ENCODE peak calls at places on chromosomes 13 and 19, in four cellular contexts. One of them, this sample, is unnamed. For H3K9me3, the result is how much of the 10 kb centered on the place peaks cover.

GRCh38 chr19:7679017-7679720 is 1.5 kb upstream of the TRAPPC5 start:
- DNase-seq in lower lobe of right lung: peak
- DNase-seq in neural progenitor cell: no peak
- DNase-seq in thoracic aorta: no peak
- DNase-seq in this sample: no peak

GRCh38 chr19:53308339-53308811 is 25.2 kb upstream of the ZNF845 start:
- DNase-seq in thoracic aorta: no peak
- DNase-seq in neural progenitor cell: peak
- DNase-seq in lower lobe of right lung: no peak
- DNase-seq in this sample: no peak

GRCh38 chr19:10417598-10418280 is 2.6 kb upstream of the PDE4A start:
- DNase-seq in thoracic aorta: no peak
- DNase-seq in neural progenitor cell: peak
- DNase-seq in lower lobe of right lung: no peak
- DNase-seq in this sample: no peak

GRCh38 chr19:11091343-11092153 is 2.3 kb downstream of the LDLR start:
- DNase-seq in lower lobe of right lung: peak
- DNase-seq in neural progenitor cell: no peak
- DNase-seq in thoracic aorta: peak
- DNase-seq in this sample: peak

GRCh38 chr13:51453959-51454703 is 1.3 kb upstream of the INTS6 start:
- DNase-seq in thoracic aorta: no peak
- DNase-seq in neural progenitor cell: peak
- DNase-seq in lower lobe of right lung: no peak
- DNase-seq in this sample: peak

GRCh38 chr13:97702614-97703013 is 250.9 kb upstream of the IPO5 start:
- DNase-seq in neural progenitor cell: no peak
- DNase-seq in thoracic aorta: no peak
- DNase-seq in lower lobe of right lung: no peak
- DNase-seq in this sample: no peak

GRCh38 chr19:7916908-7917291 is 2.3 kb downstream of the TGFBR3L start:
- DNase-seq in neural progenitor cell: no peak
- DNase-seq in lower lobe of right lung: no peak
- DNase-seq in thoracic aorta: no peak
- DNase-seq in this sample: no peak

GRCh38 chr13:96900992-96901391 is 93.3 kb downstream of the OXGR1 start:
- DNase-seq in lower lobe of right lung: no peak
- DNase-seq in neural progenitor cell: no peak
- DNase-seq in thoracic aorta: no peak
- DNase-seq in this sample: no peak

GRCh38 chr19:17996826-17997316 is 11.1 kb upstream of the ARRDC2 start:
- DNase-seq in thoracic aorta: no peak
- DNase-seq in neural progenitor cell: peak
- DNase-seq in lower lobe of right lung: peak
- DNase-seq in this sample: no peak

GRCh38 chr19:860481-861098 is 1.1 kb downstream of the CFD start:
- DNase-seq in lower lobe of right lung: peak
- DNase-seq in neural progenitor cell: peak
- DNase-seq in thoracic aorta: no peak
- DNase-seq in this sample: no peak

GRCh38 chr19:53365899-53366493 is 491 bp downstream of the ZNF525 start:
- DNase-seq in thoracic aorta: no peak
- DNase-seq in lower lobe of right lung: peak
- DNase-seq in neural progenitor cell: peak
- DNase-seq in this sample: no peak

GRCh38 chr19:40612831-40613668 is 11.9 kb downstream of the LTBP4 start:
- DNase-seq in lower lobe of right lung: peak
- DNase-seq in thoracic aorta: no peak
- DNase-seq in neural progenitor cell: peak
- DNase-seq in this sample: no peak

GRCh38 chr13:40609972-40610726 is 56.3 kb downstream of the FOXO1 start:
- DNase-seq in neural progenitor cell: no peak
- DNase-seq in lower lobe of right lung: no peak
- DNase-seq in thoracic aorta: no peak
- DNase-seq in this sample: no peak

GRCh38 chr19:8589177-8589714 is 12.0 kb upstream of the MYO1F start:
- DNase-seq in neural progenitor cell: no peak
- DNase-seq in thoracic aorta: no peak
- DNase-seq in lower lobe of right lung: no peak
- DNase-seq in this sample: no peak

GRCh38 chr19:3606690-3607289 is at the start of gene TBXA2R:
- DNase-seq in thoracic aorta: peak
- DNase-seq in neural progenitor cell: peak
- DNase-seq in lower lobe of right lung: peak
- DNase-seq in this sample: no peak

GRCh38 chr13:74229242-74229641 is 95.0 kb upstream of the KLF12 start:
- DNase-seq in lower lobe of right lung: no peak
- DNase-seq in neural progenitor cell: no peak
- DNase-seq in thoracic aorta: no peak
- DNase-seq in this sample: no peak

GRCh38 chr13:112171570-112171965 is 104.6 kb downstream of the SOX1 start:
- DNase-seq in neural progenitor cell: no peak
- DNase-seq in thoracic aorta: no peak
- DNase-seq in lower lobe of right lung: no peak
- DNase-seq in this sample: no peak

GRCh38 chr19:21328402-21328801 is 808 bp downstream of the ZNF708 start:
- DNase-seq in neural progenitor cell: peak
- DNase-seq in thoracic aorta: no peak
- DNase-seq in lower lobe of right lung: no peak
- DNase-seq in this sample: no peak

GRCh38 chr13:24340608-24340955 is 31.2 kb downstream of the C1QTNF9 start:
- DNase-seq in neural progenitor cell: no peak
- DNase-seq in lower lobe of right lung: no peak
- DNase-seq in thoracic aorta: no peak
- DNase-seq in this sample: no peak

GRCh38 chr13:24339937-24340607 is 30.7 kb downstream of the C1QTNF9 start:
- DNase-seq in thoracic aorta: no peak
- DNase-seq in neural progenitor cell: no peak
- DNase-seq in lower lobe of right lung: no peak
- DNase-seq in this sample: no peak

GRCh38 chr13:24341439-24341838 is 32.1 kb downstream of the C1QTNF9 start:
- DNase-seq in thoracic aorta: no peak
- DNase-seq in neural progenitor cell: no peak
- DNase-seq in lower lobe of right lung: no peak
- DNase-seq in this sample: no peak

DNA sequence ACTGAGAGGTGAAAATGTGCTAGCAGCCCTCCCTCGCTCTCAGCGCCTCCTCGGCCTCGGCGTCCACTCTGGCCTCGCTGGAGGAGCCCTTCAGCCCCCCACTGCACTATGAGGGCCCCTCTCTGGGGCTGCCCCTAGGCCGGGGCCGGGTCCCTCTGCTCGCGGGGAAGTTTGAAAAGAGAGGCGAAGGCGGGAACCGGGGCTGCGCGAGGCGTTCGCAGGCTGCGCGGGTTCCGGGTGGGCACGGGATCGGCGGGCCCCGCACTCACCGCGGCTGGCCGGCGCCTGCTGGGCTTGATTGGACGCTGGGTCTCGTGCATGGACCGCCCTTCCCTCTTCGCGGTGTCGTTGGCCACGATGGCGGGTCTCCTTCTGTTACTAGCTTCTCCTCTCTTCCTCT is 29.3 kb downstream of the C1QTNF9 start:
- DNase-seq in lower lobe of right lung: no peak
- DNase-seq in thoracic aorta: no peak
- DNase-seq in neural progenitor cell: no peak
- DNase-seq in this sample: no peak
- H3K4me3 ChIP-seq in lower lobe of right lung: no peak
- H3K4me3 ChIP-seq in thoracic aorta: no peak
- H3K4me3 ChIP-seq in neural progenitor cell: no peak
- H3K4me3 ChIP-seq in this sample: no peak

DNA sequence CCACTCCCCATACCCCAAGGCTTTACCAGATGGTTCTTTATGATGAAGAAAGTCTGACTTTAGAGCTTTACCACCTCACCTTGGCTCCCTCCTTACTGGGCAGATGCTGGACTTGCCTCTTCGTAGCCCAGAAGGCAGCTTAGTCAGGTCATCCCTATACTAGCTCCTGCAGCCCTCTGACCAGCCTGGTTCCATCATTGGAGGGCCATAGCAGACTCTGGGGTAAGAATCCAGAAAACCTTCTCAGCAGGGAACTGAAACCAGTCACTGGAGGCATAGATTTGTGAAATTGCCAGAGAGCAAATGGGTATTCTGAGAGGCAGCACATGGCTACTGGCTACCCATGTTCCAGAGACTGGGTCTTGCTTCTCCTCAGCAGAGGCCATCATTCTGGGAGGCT is 21.8 kb upstream of the ZNF492 start:
- DNase-seq in thoracic aorta: no peak
- DNase-seq in lower lobe of right lung: no peak
- DNase-seq in neural progenitor cell: no peak
- DNase-seq in this sample: peak
- H3K9me3 ChIP-seq in thoracic aorta: under half
- H3K9me3 ChIP-seq in lower lobe of right lung: under half
- H3K9me3 ChIP-seq in neural progenitor cell: under half
- H3K9me3 ChIP-seq in this sample: under half

GRCh38 chr13:45257638-45258338 is 56.9 kb upstream of the KCTD4 start:
- DNase-seq in thoracic aorta: no peak
- DNase-seq in neural progenitor cell: no peak
- DNase-seq in lower lobe of right lung: no peak
- DNase-seq in this sample: no peak
- H3K4me3 ChIP-seq in thoracic aorta: no peak
- H3K4me3 ChIP-seq in neural progenitor cell: no peak
- H3K4me3 ChIP-seq in lower lobe of right lung: no peak
- H3K4me3 ChIP-seq in this sample: no peak

GRCh38 chr19:56949651-56950050 is 109.1 kb upstream of the PEG3 start:
- DNase-seq in neural progenitor cell: no peak
- DNase-seq in lower lobe of right lung: no peak
- DNase-seq in thoracic aorta: no peak
- DNase-seq in this sample: no peak
- H3K9me3 ChIP-seq in neural progenitor cell: under half
- H3K9me3 ChIP-seq in lower lobe of right lung: under half
- H3K9me3 ChIP-seq in thoracic aorta: under half
- H3K9me3 ChIP-seq in this sample: under half

GRCh38 chr19:5128932-5129389 is 160.0 kb downstream of the KDM4B start:
- DNase-seq in lower lobe of right lung: no peak
- DNase-seq in neural progenitor cell: no peak
- DNase-seq in thoracic aorta: no peak
- DNase-seq in this sample: no peak

GRCh38 chr19:5131866-5132561 is 163.1 kb downstream of the KDM4B start:
- DNase-seq in lower lobe of right lung: no peak
- DNase-seq in thoracic aorta: no peak
- DNase-seq in neural progenitor cell: peak
- DNase-seq in this sample: no peak

GRCh38 chr19:5131031-5131865 is 162.3 kb downstream of the KDM4B start:
- DNase-seq in neural progenitor cell: no peak
- DNase-seq in lower lobe of right lung: no peak
- DNase-seq in thoracic aorta: no peak
- DNase-seq in this sample: no peak

GRCh38 chr19:5129691-5130090 is 160.8 kb downstream of the KDM4B start:
- DNase-seq in neural progenitor cell: no peak
- DNase-seq in lower lobe of right lung: no peak
- DNase-seq in thoracic aorta: no peak
- DNase-seq in this sample: no peak

DNA sequence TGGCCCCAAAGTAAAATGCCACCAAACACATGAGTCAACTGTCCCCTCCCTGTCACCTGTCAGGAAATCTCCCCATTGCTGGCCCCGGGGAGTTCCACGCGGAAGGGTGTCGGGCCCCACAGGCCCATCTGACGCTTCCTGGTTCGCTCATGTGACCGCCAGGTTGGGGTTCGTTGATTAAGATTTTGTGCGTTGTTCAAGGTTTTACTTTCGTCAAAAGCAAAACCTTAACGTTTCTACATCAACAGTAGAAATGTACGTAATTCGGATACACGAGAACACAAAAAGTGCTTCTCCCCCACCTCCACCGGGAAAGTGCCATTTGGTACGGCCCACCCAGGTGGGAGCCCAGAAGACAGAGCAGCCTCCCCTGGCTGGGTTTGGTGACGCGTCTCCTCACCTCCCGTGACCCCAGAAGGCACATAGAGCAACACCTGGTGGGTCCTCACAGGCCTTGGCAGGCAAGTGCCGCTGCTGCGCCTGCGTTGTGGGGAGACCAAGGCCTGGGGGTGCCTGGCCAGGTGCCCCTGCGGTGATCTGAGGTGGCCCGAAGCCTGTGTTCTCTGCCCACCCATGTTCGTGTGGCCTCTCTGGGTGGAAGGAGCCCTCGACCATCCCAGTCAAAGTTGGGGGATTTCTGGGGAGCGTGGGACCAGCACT is 161.6 kb downstream of the KDM4B start:
- DNase-seq in thoracic aorta: no peak
- DNase-seq in lower lobe of right lung: no peak
- DNase-seq in neural progenitor cell: no peak
- DNase-seq in this sample: no peak
- H3K4me3 ChIP-seq in thoracic aorta: no peak
- H3K4me3 ChIP-seq in lower lobe of right lung: no peak
- H3K4me3 ChIP-seq in neural progenitor cell: no peak
- H3K4me3 ChIP-seq in this sample: no peak

This sample was measured in vagina.